ENCODE peak calls at places on chromosomes 2 and 18, in nine cellular contexts. One of them, this sample, is unnamed.
A peak's percentile ranks its signal among the peaks of the same experiment; 100 is the strongest.

GRCh38 chr2:113113794-113114193 is 13.6 kb upstream of the IL1RN start:
- DNase-seq in effector memory CD4-positive, alpha-beta T cell: no peak
- DNase-seq in A549: no peak
- DNase-seq in left lung: no peak
- DNase-seq in HCT116: no peak
- DNase-seq in testis: no peak
- DNase-seq in uterus: no peak
- DNase-seq in right lobe of liver: no peak
- DNase-seq in SK-N-MC: no peak
- DNase-seq in this sample: no peak

GRCh38 chr2:96811916-96812315 is 4.2 kb upstream of the CNNM3 start:
- DNase-seq in left lung: no peak
- DNase-seq in effector memory CD4-positive, alpha-beta T cell: no peak
- DNase-seq in A549: no peak
- DNase-seq in right lobe of liver: no peak
- DNase-seq in uterus: peak; percentile 51
- DNase-seq in testis: no peak
- DNase-seq in HCT116: no peak
- DNase-seq in SK-N-MC: no peak
- DNase-seq in this sample: no peak

GRCh38 chr2:85999131-85999831 is 106.4 kb downstream of the POLR1A start:
- DNase-seq in left lung: no peak
- DNase-seq in SK-N-MC: peak; percentile 56
- DNase-seq in right lobe of liver: no peak
- DNase-seq in uterus: no peak
- DNase-seq in A549: no peak
- DNase-seq in HCT116: no peak
- DNase-seq in testis: no peak
- DNase-seq in effector memory CD4-positive, alpha-beta T cell: no peak
- DNase-seq in this sample: no peak

GRCh38 chr2:126915903-126916302 is 17.2 kb downstream of the TEX51 start:
- DNase-seq in left lung: no peak
- DNase-seq in testis: no peak
- DNase-seq in effector memory CD4-positive, alpha-beta T cell: no peak
- DNase-seq in uterus: no peak
- DNase-seq in A549: no peak
- DNase-seq in right lobe of liver: no peak
- DNase-seq in SK-N-MC: no peak
- DNase-seq in HCT116: no peak
- DNase-seq in this sample: no peak

GRCh38 chr18:55489034-55489741 is 98.8 kb downstream of the TCF4 start:
- DNase-seq in right lobe of liver: no peak
- DNase-seq in SK-N-MC: no peak
- DNase-seq in A549: no peak
- DNase-seq in effector memory CD4-positive, alpha-beta T cell: no peak
- DNase-seq in left lung: no peak
- DNase-seq in uterus: no peak
- DNase-seq in testis: no peak
- DNase-seq in HCT116: no peak
- DNase-seq in this sample: no peak

GRCh38 chr2:95669441-95669994 is 77.7 kb downstream of the TRIM43 start:
- DNase-seq in right lobe of liver: no peak
- DNase-seq in effector memory CD4-positive, alpha-beta T cell: no peak
- DNase-seq in left lung: no peak
- DNase-seq in uterus: no peak
- DNase-seq in HCT116: no peak
- DNase-seq in SK-N-MC: no peak
- DNase-seq in testis: no peak
- DNase-seq in A549: no peak
- DNase-seq in this sample: no peak

GRCh38 chr2:176148758-176149483 is 2.4 kb upstream of the HOXD4 start:
- DNase-seq in effector memory CD4-positive, alpha-beta T cell: no peak
- DNase-seq in A549: no peak
- DNase-seq in left lung: no peak
- DNase-seq in uterus: no peak
- DNase-seq in testis: peak; percentile 13
- DNase-seq in HCT116: no peak
- DNase-seq in SK-N-MC: no peak
- DNase-seq in right lobe of liver: no peak
- DNase-seq in this sample: no peak

GRCh38 chr18:45275367-45276113 is 339.7 kb upstream of the SLC14A2 start:
- DNase-seq in uterus: no peak
- DNase-seq in testis: no peak
- DNase-seq in A549: peak; percentile 11
- DNase-seq in HCT116: peak; percentile 28
- DNase-seq in left lung: no peak
- DNase-seq in SK-N-MC: peak; percentile 12
- DNase-seq in effector memory CD4-positive, alpha-beta T cell: no peak
- DNase-seq in right lobe of liver: no peak
- DNase-seq in this sample: no peak

GRCh38 chr18:73261243-73261642 is 393.5 kb upstream of the NETO1 start:
- DNase-seq in uterus: no peak
- DNase-seq in testis: no peak
- DNase-seq in HCT116: no peak
- DNase-seq in SK-N-MC: no peak
- DNase-seq in right lobe of liver: no peak
- DNase-seq in left lung: no peak
- DNase-seq in A549: peak; percentile 54
- DNase-seq in effector memory CD4-positive, alpha-beta T cell: no peak
- DNase-seq in this sample: no peak

GRCh38 chr2:241933175-241933911 is 63.8 kb downstream of the RTP5 start:
- DNase-seq in uterus: peak; percentile 76
- DNase-seq in effector memory CD4-positive, alpha-beta T cell: no peak
- DNase-seq in left lung: no peak
- DNase-seq in testis: peak; percentile 58
- DNase-seq in HCT116: no peak
- DNase-seq in SK-N-MC: peak; percentile 8
- DNase-seq in A549: no peak
- DNase-seq in right lobe of liver: peak; percentile 41
- DNase-seq in this sample: no peak

GRCh38 chr18:44507729-44508325 is 172.9 kb upstream of the SETBP1 start:
- DNase-seq in HCT116: no peak
- DNase-seq in right lobe of liver: no peak
- DNase-seq in left lung: peak; percentile 50
- DNase-seq in uterus: no peak
- DNase-seq in effector memory CD4-positive, alpha-beta T cell: no peak
- DNase-seq in A549: no peak
- DNase-seq in SK-N-MC: no peak
- DNase-seq in testis: peak; percentile 15
- DNase-seq in this sample: no peak

GRCh38 chr2:208062113-208062512 is 36.8 kb upstream of the PLEKHM3 start:
- DNase-seq in uterus: no peak
- DNase-seq in right lobe of liver: no peak
- DNase-seq in A549: peak; percentile 65
- DNase-seq in SK-N-MC: no peak
- DNase-seq in left lung: no peak
- DNase-seq in effector memory CD4-positive, alpha-beta T cell: no peak
- DNase-seq in testis: no peak
- DNase-seq in HCT116: peak; percentile 26
- DNase-seq in this sample: no peak

GRCh38 chr18:12890500-12890899 is 6.5 kb upstream of the PTPN2 start:
- DNase-seq in uterus: no peak
- DNase-seq in right lobe of liver: no peak
- DNase-seq in left lung: no peak
- DNase-seq in testis: no peak
- DNase-seq in effector memory CD4-positive, alpha-beta T cell: no peak
- DNase-seq in HCT116: no peak
- DNase-seq in A549: peak; percentile 22
- DNase-seq in SK-N-MC: no peak
- DNase-seq in this sample: no peak

GRCh38 chr2:16315458-16315835 is 350.2 kb downstream of the CYRIA start:
- DNase-seq in effector memory CD4-positive, alpha-beta T cell: no peak
- DNase-seq in HCT116: no peak
- DNase-seq in A549: no peak
- DNase-seq in testis: no peak
- DNase-seq in right lobe of liver: no peak
- DNase-seq in left lung: no peak
- DNase-seq in SK-N-MC: no peak
- DNase-seq in uterus: no peak
- DNase-seq in this sample: no peak

GRCh38 chr2:169768262-169768995 is 30.2 kb upstream of the SSB start:
- DNase-seq in uterus: no peak
- DNase-seq in A549: no peak
- DNase-seq in testis: no peak
- DNase-seq in HCT116: no peak
- DNase-seq in effector memory CD4-positive, alpha-beta T cell: peak; percentile 5
- DNase-seq in SK-N-MC: no peak
- DNase-seq in left lung: peak; percentile 35
- DNase-seq in right lobe of liver: peak; percentile 53
- DNase-seq in this sample: no peak

GRCh38 chr2:10039658-10040410 is 3.5 kb upstream of the KLF11 start:
- DNase-seq in left lung: no peak
- DNase-seq in effector memory CD4-positive, alpha-beta T cell: no peak
- DNase-seq in HCT116: no peak
- DNase-seq in A549: no peak
- DNase-seq in uterus: no peak
- DNase-seq in right lobe of liver: peak; percentile 84
- DNase-seq in testis: no peak
- DNase-seq in SK-N-MC: no peak
- DNase-seq in this sample: no peak

GRCh38 chr2:46471-47345 is at the start of gene FAM110C:
- DNase-seq in A549: no peak
- DNase-seq in testis: peak; percentile 85
- DNase-seq in effector memory CD4-positive, alpha-beta T cell: peak; percentile 10
- DNase-seq in SK-N-MC: no peak
- DNase-seq in left lung: peak; percentile 78
- DNase-seq in right lobe of liver: peak; percentile 97
- DNase-seq in HCT116: no peak
- DNase-seq in uterus: peak; percentile 63
- DNase-seq in this sample: no peak

GRCh38 chr2:238493880-238494572 is 67.3 kb downstream of the ASB1 start:
- DNase-seq in left lung: no peak
- DNase-seq in effector memory CD4-positive, alpha-beta T cell: no peak
- DNase-seq in A549: no peak
- DNase-seq in right lobe of liver: no peak
- DNase-seq in HCT116: no peak
- DNase-seq in testis: peak; percentile 5
- DNase-seq in SK-N-MC: no peak
- DNase-seq in uterus: no peak
- DNase-seq in this sample: no peak

GRCh38 chr2:198615972-198616371 is 811.6 kb downstream of the PLCL1 start:
- DNase-seq in right lobe of liver: no peak
- DNase-seq in effector memory CD4-positive, alpha-beta T cell: no peak
- DNase-seq in testis: no peak
- DNase-seq in HCT116: no peak
- DNase-seq in SK-N-MC: no peak
- DNase-seq in left lung: no peak
- DNase-seq in uterus: no peak
- DNase-seq in A549: no peak
- DNase-seq in this sample: no peak

GRCh38 chr2:204664708-204665121 is 119.4 kb downstream of the PARD3B start:
- DNase-seq in SK-N-MC: peak; percentile 14
- DNase-seq in A549: peak; percentile 63
- DNase-seq in right lobe of liver: no peak
- DNase-seq in HCT116: no peak
- DNase-seq in effector memory CD4-positive, alpha-beta T cell: no peak
- DNase-seq in uterus: no peak
- DNase-seq in left lung: no peak
- DNase-seq in testis: no peak
- DNase-seq in this sample: no peak

DNA sequence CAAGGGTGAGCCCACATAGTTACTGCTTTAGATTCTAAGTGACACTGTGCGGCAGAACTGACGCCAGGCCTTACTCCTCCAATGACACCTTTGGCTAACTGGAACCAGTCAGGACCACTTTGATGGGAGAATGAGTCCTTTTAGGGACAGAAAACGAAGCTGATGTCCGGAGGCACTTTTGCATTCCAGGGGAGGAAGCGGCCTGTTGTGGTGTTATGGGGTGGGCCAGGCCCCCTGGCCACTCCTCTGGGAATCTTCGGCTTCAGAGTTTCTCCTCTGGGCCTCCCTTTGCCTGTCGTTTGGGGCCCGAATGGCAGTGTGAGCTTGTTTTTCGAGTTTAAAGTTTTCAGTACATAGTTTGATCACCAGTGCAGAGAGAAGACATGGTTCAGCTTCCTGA is 65.9 kb downstream of the MBP start:
- DNase-seq in testis: no peak
- DNase-seq in A549: no peak
- DNase-seq in right lobe of liver: no peak
- DNase-seq in SK-N-MC: no peak
- DNase-seq in HCT116: no peak
- DNase-seq in left lung: no peak
- DNase-seq in effector memory CD4-positive, alpha-beta T cell: no peak
- DNase-seq in uterus: no peak
- DNase-seq in this sample: no peak
- H3K27ac ChIP-seq in testis: no peak overlapping the region
- H3K27ac ChIP-seq in A549: peak overlapping the region; percentile 95
- H3K27ac ChIP-seq in right lobe of liver: peak overlapping the region; percentile 31
- H3K27ac ChIP-seq in SK-N-MC: no peak overlapping the region
- H3K27ac ChIP-seq in HCT116: peak overlapping the region; percentile 67
- H3K27ac ChIP-seq in left lung: peak overlapping the region; percentile 97
- H3K27ac ChIP-seq in effector memory CD4-positive, alpha-beta T cell: peak overlapping the region; percentile 93
- H3K27ac ChIP-seq in uterus: peak overlapping the region; percentile 81
- H3K27ac ChIP-seq in this sample: no peak overlapping the region

DNA sequence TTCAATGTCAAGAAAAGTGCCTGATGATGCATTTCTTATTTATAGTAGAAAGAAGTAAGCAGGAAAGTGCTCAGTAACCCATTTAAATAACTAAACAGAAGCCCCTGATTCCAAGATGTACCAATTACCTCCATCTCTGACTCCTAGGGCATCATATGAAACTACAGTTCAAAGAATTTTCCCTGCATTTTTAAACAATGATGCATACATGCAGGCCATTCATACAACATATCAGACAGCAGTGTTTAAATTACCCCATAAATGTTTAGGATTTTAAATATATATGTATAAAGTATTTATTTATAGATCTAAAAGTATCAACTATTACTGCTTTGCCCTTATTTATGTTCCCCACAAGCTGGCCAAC is 36.2 kb downstream of the FTCDNL1 start:
- DNase-seq in uterus: no peak
- DNase-seq in effector memory CD4-positive, alpha-beta T cell: no peak
- DNase-seq in right lobe of liver: no peak
- DNase-seq in testis: no peak
- DNase-seq in A549: no peak
- DNase-seq in left lung: no peak
- DNase-seq in HCT116: no peak
- DNase-seq in SK-N-MC: no peak
- DNase-seq in this sample: no peak
- H3K27ac ChIP-seq in uterus: no peak overlapping the region
- H3K27ac ChIP-seq in effector memory CD4-positive, alpha-beta T cell: no peak overlapping the region
- H3K27ac ChIP-seq in right lobe of liver: no peak overlapping the region
- H3K27ac ChIP-seq in testis: no peak overlapping the region
- H3K27ac ChIP-seq in A549: no peak overlapping the region
- H3K27ac ChIP-seq in left lung: no peak overlapping the region
- H3K27ac ChIP-seq in HCT116: no peak overlapping the region
- H3K27ac ChIP-seq in SK-N-MC: no peak overlapping the region
- H3K27ac ChIP-seq in this sample: no peak overlapping the region

GRCh38 chr18:63150326-63150725 is 169.2 kb downstream of the BCL2 start:
- DNase-seq in A549: no peak
- DNase-seq in left lung: no peak
- DNase-seq in SK-N-MC: no peak
- DNase-seq in HCT116: no peak
- DNase-seq in uterus: no peak
- DNase-seq in right lobe of liver: no peak
- DNase-seq in testis: no peak
- DNase-seq in effector memory CD4-positive, alpha-beta T cell: no peak
- DNase-seq in this sample: no peak
- H3K27ac ChIP-seq in A549: no peak overlapping the region
- H3K27ac ChIP-seq in left lung: no peak overlapping the region
- H3K27ac ChIP-seq in SK-N-MC: no peak overlapping the region
- H3K27ac ChIP-seq in HCT116: no peak overlapping the region
- H3K27ac ChIP-seq in uterus: peak overlapping the region; percentile 22
- H3K27ac ChIP-seq in right lobe of liver: peak overlapping the region; percentile 96
- H3K27ac ChIP-seq in testis: no peak overlapping the region
- H3K27ac ChIP-seq in effector memory CD4-positive, alpha-beta T cell: no peak overlapping the region
- H3K27ac ChIP-seq in this sample: no peak overlapping the region

GRCh38 chr2:18598848-18599484 is 9.6 kb upstream of the NT5C1B start:
- DNase-seq in A549: no peak
- DNase-seq in effector memory CD4-positive, alpha-beta T cell: no peak
- DNase-seq in left lung: no peak
- DNase-seq in uterus: no peak
- DNase-seq in HCT116: no peak
- DNase-seq in testis: no peak
- DNase-seq in SK-N-MC: no peak
- DNase-seq in right lobe of liver: no peak
- DNase-seq in this sample: no peak
- H3K27ac ChIP-seq in A549: no peak overlapping the region
- H3K27ac ChIP-seq in effector memory CD4-positive, alpha-beta T cell: no peak overlapping the region
- H3K27ac ChIP-seq in left lung: no peak overlapping the region
- H3K27ac ChIP-seq in uterus: no peak overlapping the region
- H3K27ac ChIP-seq in HCT116: no peak overlapping the region
- H3K27ac ChIP-seq in testis: no peak overlapping the region
- H3K27ac ChIP-seq in SK-N-MC: no peak overlapping the region
- H3K27ac ChIP-seq in right lobe of liver: peak overlapping the region; percentile 8
- H3K27ac ChIP-seq in this sample: no peak overlapping the region

This sample was measured in AG04450.